ENCODE peak calls at places on chromosomes 6 and 20, in eight cellular contexts. W, R, P, Q, T, V, A and M are unnamed samples. For H3K9me3, the result is how much of the 10 kb centered on the place peaks cover.

GRCh38 chr6:159828074-159828473 is 28.0 kb downstream of the PNLDC1 start:
- DNase-seq in Q (no peak), A (no peak), R (peak), P (peak), T (no peak), V (no peak), W (no peak), M (no peak)

GRCh38 chr20:57388953-57389694 is 2.1 kb upstream of the RBM38 start:
- DNase-seq in A (peak), W (peak), T (peak), V (peak), Q (peak), P (peak), R (peak), M (peak)

GRCh38 chr20:35773154-35773751 is 1.4 kb downstream of the PHF20 start:
- DNase-seq in Q (no peak), V (no peak), P (peak), T (peak), W (peak), R (no peak), A (no peak), M (peak)

GRCh38 chr20:33202451-33202850 is 14.7 kb upstream of the BPIFA3 start:
- DNase-seq in Q (no peak), P (no peak), W (no peak), A (no peak), T (no peak), V (no peak), R (no peak), M (no peak)

GRCh38 chr6:129699661-129700060 is 10.3 kb downstream of the ARHGAP18 start:
- DNase-seq in T (no peak), R (no peak), Q (no peak), P (peak), A (no peak), W (no peak), V (no peak), M (no peak)

GRCh38 chr6:10369896-10370295 is 45.0 kb downstream of the TFAP2A start:
- DNase-seq in R (no peak), V (no peak), T (no peak), A (no peak), P (peak), W (peak), Q (no peak), M (no peak)

GRCh38 chr20:32539063-32539816 is 45.9 kb downstream of the NOL4L start:
- DNase-seq in A (no peak), Q (no peak), V (no peak), T (no peak), P (no peak), W (no peak), R (no peak), M (no peak)

GRCh38 chr6:154289818-154290508 is 66.6 kb downstream of the IPCEF1 start:
- DNase-seq in T (no peak), V (no peak), R (no peak), W (peak), Q (no peak), A (no peak), P (no peak), M (no peak)

GRCh38 chr20:3390759-3391500 is 16.5 kb downstream of the DNAAF9 start:
- DNase-seq in P (no peak), Q (no peak), W (no peak), V (no peak), T (no peak), A (no peak), R (no peak), M (no peak)

GRCh38 chr6:119312875-119313338 is 36.7 kb downstream of the MAN1A1 start:
- DNase-seq in A (no peak), R (no peak), P (no peak), V (peak), T (no peak), W (no peak), Q (no peak), M (no peak)

GRCh38 chr6:28408076-28408802 is 8.7 kb upstream of the ZSCAN12 start:
- DNase-seq in A (no peak), T (no peak), R (no peak), Q (no peak), V (no peak), P (peak), W (no peak), M (no peak)

GRCh38 chr6:132607544-132608233 is 16.4 kb downstream of the TAAR2 start:
- DNase-seq in A (no peak), Q (no peak), T (no peak), W (peak), R (no peak), P (no peak), V (no peak), M (no peak)

GRCh38 chr6:25892877-25893276 is 18.8 kb upstream of the SLC17A3 start:
- DNase-seq in P (no peak), Q (no peak), V (no peak), R (no peak), A (no peak), T (no peak), W (no peak), M (no peak)

GRCh38 chr6:34540841-34541240 is 15.3 kb downstream of the SPDEF start:
- DNase-seq in V (no peak), P (no peak), R (no peak), Q (no peak), W (no peak), T (no peak), A (no peak), M (no peak)

GRCh38 chr6:143594647-143595046 is 83.1 kb upstream of the PHACTR2 start:
- DNase-seq in V (no peak), T (no peak), W (no peak), A (no peak), P (peak), R (no peak), Q (no peak), M (no peak)

GRCh38 chr6:133977983-133978895 is 25.2 kb downstream of the TBPL1 start:
- DNase-seq in R (no peak), A (no peak), Q (no peak), T (no peak), V (no peak), W (peak), P (peak), M (no peak)

GRCh38 chr20:31704225-31705119 is 18.2 kb downstream of the BCL2L1 start:
- DNase-seq in W (peak), A (no peak), R (no peak), Q (peak), P (peak), V (peak), T (no peak), M (no peak)

GRCh38 chr20:31638317-31638716 is 605 bp downstream of the COX4I2 start:
- DNase-seq in R (no peak), V (no peak), T (no peak), P (no peak), W (no peak), Q (no peak), A (no peak), M (no peak)

GRCh38 chr20:32034581-32035397 is 17.3 kb upstream of the HCK start:
- DNase-seq in T (no peak), A (no peak), R (no peak), P (no peak), Q (no peak), W (no peak), V (no peak), M (peak)

GRCh38 chr6:29967379-29968010 is 25.2 kb downstream of the HLA-A start:
- DNase-seq in R (no peak), W (peak), Q (no peak), T (no peak), P (no peak), A (no peak), V (peak), M (no peak)

GRCh38 chr6:11810039-11810541 is 31.5 kb upstream of the ADTRP start:
- DNase-seq in W (peak), R (peak), P (peak), T (no peak), V (no peak), Q (peak), A (peak), M (peak)

GRCh38 chr6:88480822-88481221 is 314.7 kb upstream of the CNR1 start:
- DNase-seq in R (no peak), V (no peak), T (no peak), P (no peak), Q (no peak), W (no peak), A (no peak), M (no peak)

GRCh38 chr6:41443616-41444525 is 102.3 kb upstream of the FOXP4 start:
- DNase-seq in P (no peak), T (no peak), V (no peak), A (peak), Q (peak), R (no peak), W (no peak), M (no peak)

GRCh38 chr6:92495246-92495645 is 924.1 kb downstream of the EPHA7 start:
- DNase-seq in T (no peak), W (no peak), Q (no peak), R (no peak), V (no peak), P (no peak), A (no peak), M (no peak)

GRCh38 chr20:19588731-19589130 is 169.3 kb upstream of the RIN2 start:
- DNase-seq in V (peak), W (peak), R (no peak), Q (no peak), T (no peak), P (no peak), A (no peak), M (no peak)

GRCh38 chr6:156851447-156851846 is 74.3 kb downstream of the ARID1B start:
- DNase-seq in R (no peak), A (no peak), P (no peak), V (no peak), Q (no peak), W (no peak), T (no peak), M (no peak)

GRCh38 chr6:5580736-5581568 is 319.6 kb downstream of the FARS2 start:
- DNase-seq in A (no peak), T (no peak), W (no peak), R (no peak), P (no peak), V (no peak), Q (no peak), M (no peak)

GRCh38 chr6:151659212-151659611 is 148.3 kb upstream of the ESR1 start:
- DNase-seq in W (no peak), P (no peak), T (no peak), V (no peak), Q (no peak), A (no peak), R (no peak), M (no peak)

GRCh38 chr6:75397806-75398465 is 95.7 kb downstream of the FILIP1 start:
- DNase-seq in W (no peak), T (no peak), R (no peak), P (peak), A (no peak), V (peak), Q (no peak), M (no peak)

GRCh38 chr20:31602779-31603441 is 2.2 kb upstream of the ID1 start:
- DNase-seq in Q (no peak), W (peak), P (peak), R (no peak), T (no peak), A (no peak), V (peak), M (peak)

GRCh38 chr6:158548418-158549161 is 11.3 kb upstream of the TMEM181 start:
- DNase-seq in V (no peak), R (no peak), W (no peak), Q (no peak), A (no peak), P (no peak), T (no peak), M (no peak)

GRCh38 chr20:51404297-51405060 is 138.0 kb downstream of the NFATC2 start:
- DNase-seq in Q (no peak), W (no peak), V (no peak), A (no peak), R (no peak), P (no peak), T (peak), M (no peak)

DNA sequence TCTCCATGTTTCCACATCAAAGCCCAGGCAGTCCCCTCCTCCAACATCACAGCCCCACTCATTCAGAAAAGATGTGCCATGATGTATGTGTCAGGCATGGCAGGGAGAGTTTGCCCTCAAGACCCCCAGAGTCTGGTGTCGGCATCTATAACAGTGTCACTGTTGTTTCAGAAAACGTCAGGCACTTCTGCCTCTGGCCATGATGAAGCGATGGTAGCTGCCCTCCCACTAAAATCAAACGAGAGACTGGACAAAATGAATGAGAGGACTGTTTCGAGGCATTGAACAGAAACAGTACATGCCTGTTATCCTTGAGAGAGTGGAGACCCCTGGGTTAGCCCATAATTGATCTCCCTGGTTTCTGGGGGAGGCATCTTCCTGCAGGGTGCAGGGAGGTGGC is 144.6 kb downstream of the SYCP2 start:
- DNase-seq in R (no peak), P (no peak), Q (no peak), V (no peak), A (no peak), W (no peak), T (no peak), M (no peak)
- H3K9me3 ChIP-seq in R (under half), P (under half), Q (under half), V (under half), A (under half), W (under half), T (under half), M (under half)

GRCh38 chr20:22245139-22245538 is 339.2 kb downstream of the FOXA2 start:
- DNase-seq in W (no peak), T (no peak), A (no peak), V (peak), P (no peak), Q (no peak), R (no peak), M (no peak)
- H3K9me3 ChIP-seq in W (under half), T (under half), A (under half), V (under half), P (under half), Q (under half), R (under half), M (under half)

GRCh38 chr6:161407115-161407514 is 133.3 kb upstream of the AGPAT4 start:
- DNase-seq in Q (no peak), R (no peak), V (no peak), W (no peak), P (no peak), T (no peak), A (no peak), M (no peak)

GRCh38 chr6:161405418-161405817 is 131.6 kb upstream of the AGPAT4 start:
- DNase-seq in V (no peak), P (no peak), T (no peak), W (no peak), Q (no peak), R (no peak), A (no peak), M (no peak)

GRCh38 chr6:161407581-161407980 is 133.7 kb upstream of the AGPAT4 start:
- DNase-seq in Q (no peak), V (peak), P (peak), W (peak), T (no peak), R (no peak), A (no peak), M (no peak)

GRCh38 chr6:161409353-161409752 is 135.5 kb upstream of the AGPAT4 start:
- DNase-seq in P (no peak), T (no peak), W (no peak), R (no peak), Q (no peak), V (no peak), A (no peak), M (no peak)

GRCh38 chr6:161406633-161407032 is 132.8 kb upstream of the AGPAT4 start:
- DNase-seq in T (no peak), V (no peak), P (peak), W (peak), Q (no peak), R (no peak), A (no peak), M (no peak)
- H3K9me3 ChIP-seq in T (under half), V (under half), P (under half), W (under half), Q (under half), R (under half), A (under half), M (under half)

GRCh38 chr6:137880633-137881521 is 13.8 kb downstream of the TNFAIP3 start:
- DNase-seq in V (no peak), A (no peak), T (no peak), R (no peak), Q (peak), P (no peak), W (no peak), M (no peak)

GRCh38 chr6:137884428-137884827 is 17.4 kb downstream of the TNFAIP3 start:
- DNase-seq in Q (no peak), T (no peak), W (no peak), R (no peak), V (no peak), A (no peak), P (no peak), M (no peak)

GRCh38 chr6:137883400-137883888 is 16.4 kb downstream of the TNFAIP3 start:
- DNase-seq in P (peak), R (no peak), A (no peak), T (no peak), W (no peak), Q (peak), V (no peak), M (no peak)

GRCh38 chr6:137881522-137881886 is 14.4 kb downstream of the TNFAIP3 start:
- DNase-seq in R (no peak), A (no peak), W (no peak), P (no peak), Q (no peak), V (no peak), T (no peak), M (no peak)

GRCh38 chr6:137882225-137882961 is 15.3 kb downstream of the TNFAIP3 start:
- DNase-seq in R (no peak), Q (no peak), T (no peak), W (no peak), A (no peak), V (no peak), P (peak), M (no peak)
- H3K9me3 ChIP-seq in R (under half), Q (under half), T (under half), W (under half), A (under half), V (under half), P (under half), M (under half)

GRCh38 chr6:169906004-169906740 is 154.8 kb downstream of the ERMARD start:
- DNase-seq in P (no peak), W (no peak), A (no peak), T (no peak), V (no peak), Q (no peak), R (no peak), M (no peak)
- H3K9me3 ChIP-seq in P (under half), W (under half), A (under half), T (under half), V (under half), Q (under half), R (under half), M (under half)

DNA sequence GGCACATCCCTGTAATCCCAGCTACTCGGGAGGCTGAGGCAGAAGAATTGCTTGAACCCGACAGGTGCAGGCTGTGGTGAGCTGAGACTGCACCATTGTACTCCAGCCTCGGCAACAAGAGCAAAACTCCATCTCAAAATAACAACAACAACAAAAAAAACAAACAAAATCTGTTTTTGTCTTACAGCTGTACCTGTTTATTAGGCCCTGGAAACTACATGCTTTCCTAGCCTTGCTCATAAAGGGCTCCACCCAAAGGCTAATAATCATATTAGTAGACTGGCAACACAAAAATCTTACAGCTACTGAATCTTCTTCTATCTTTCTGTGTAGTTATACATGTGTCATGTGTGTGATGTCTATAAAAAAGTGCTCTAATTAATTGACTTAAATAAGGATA is 503.9 kb upstream of the EYS start:
- DNase-seq in P (no peak), T (no peak), W (peak), Q (no peak), A (no peak), R (no peak), V (no peak), M (no peak)
- H3K9me3 ChIP-seq in P (under half), T (under half), W (under half), Q (under half), A (under half), R (under half), V (half or more), M (under half)

GRCh38 chr6:167307342-167307955 is 16.3 kb downstream of the UNC93A start:
- DNase-seq in Q (no peak), A (no peak), W (no peak), P (no peak), T (no peak), V (no peak), R (no peak), M (no peak)

GRCh38 chr6:167306401-167306998 is 15.4 kb downstream of the UNC93A start:
- DNase-seq in Q (no peak), A (no peak), T (no peak), R (no peak), V (peak), P (no peak), W (no peak), M (no peak)

GRCh38 chr6:167311286-167311685 is 13.6 kb upstream of the TTLL2 start:
- DNase-seq in W (no peak), R (no peak), Q (no peak), A (no peak), P (no peak), T (no peak), V (no peak), M (no peak)

GRCh38 chr6:167305796-167306195 is 14.7 kb downstream of the UNC93A start:
- DNase-seq in A (no peak), Q (no peak), P (no peak), R (no peak), V (no peak), T (no peak), W (no peak), M (no peak)

GRCh38 chr6:167308207-167308606 is 16.7 kb upstream of the TTLL2 start:
- DNase-seq in W (no peak), A (no peak), Q (no peak), R (no peak), V (no peak), P (no peak), T (no peak), M (no peak)
- H3K9me3 ChIP-seq in W (under half), A (under half), Q (under half), R (under half), V (under half), P (under half), T (under half), M (under half)